ENCODE peak calls at places on chromosomes 11 and 22, in five cellular contexts. R is H7, T is left cardiac atrium, X is epithelial cell of esophagus, H is GM06990. M is an unnamed sample.

GRCh38 chr11:6755303-6755952 is 16.3 kb downstream of the OR2AG2 start:
- DNase-seq in R (peak; percentile 39), X (peak; percentile 38), T (no peak), H (no peak), M (no peak)

GRCh38 chr11:74487875-74488274 is 5.6 kb downstream of the LIPT2 start:
- DNase-seq in T (no peak), X (peak; percentile 33), H (no peak), R (no peak), M (no peak)

GRCh38 chr11:61516675-61517516 is 8.3 kb downstream of the LRRC10B start:
- DNase-seq in T (no peak), H (peak; percentile 54), R (peak; percentile 97), X (no peak), M (no peak)

GRCh38 chr11:69374110-69374981 is 80.4 kb downstream of the MYEOV start:
- DNase-seq in T (no peak), R (peak; percentile 65), H (no peak), X (no peak), M (peak; percentile 59)

GRCh38 chr11:59767212-59767611 is 12.0 kb downstream of the STX3 start:
- DNase-seq in R (no peak), X (no peak), T (no peak), H (no peak), M (no peak)

GRCh38 chr22:41504397-41504796 is 35.5 kb downstream of the ACO2 start:
- DNase-seq in T (peak; percentile 64), R (no peak), H (peak; percentile 44), X (peak; percentile 63), M (no peak)

GRCh38 chr11:64661146-64661545 is 61.9 kb downstream of the NRXN2 start:
- DNase-seq in X (peak; percentile 43), H (no peak), T (peak; percentile 64), R (no peak), M (no peak)

GRCh38 chr11:83033972-83034672 is 37.6 kb downstream of the RAB30 start:
- DNase-seq in H (no peak), X (peak; percentile 62), T (peak; percentile 36), R (no peak), M (peak; percentile 71)

GRCh38 chr11:73325036-73325981 is 17.2 kb downstream of the ARHGEF17 start:
- DNase-seq in X (no peak), T (no peak), H (peak; percentile 88), R (no peak), M (peak; percentile 83)

GRCh38 chr22:33743756-33744155 is 176.5 kb downstream of the LARGE1 start:
- DNase-seq in H (no peak), X (no peak), R (no peak), T (no peak), M (no peak)

GRCh38 chr11:106553304-106553703 is 465.0 kb downstream of the GUCY1A2 start:
- DNase-seq in X (no peak), H (no peak), R (no peak), T (no peak), M (no peak)

GRCh38 chr11:48003926-48004325 is 23.6 kb downstream of the PTPRJ start:
- DNase-seq in T (no peak), H (no peak), R (no peak), X (no peak), M (no peak)

GRCh38 chr11:8566613-8567210 is 27.3 kb downstream of the STK33 start:
- DNase-seq in X (peak; percentile 69), R (no peak), T (no peak), H (peak; percentile 42), M (no peak)

GRCh38 chr22:50118557-50119168 is 28.9 kb downstream of the MOV10L1 start:
- DNase-seq in R (no peak), T (peak; percentile 77), X (no peak), H (no peak), M (peak; percentile 76)

GRCh38 chr11:93845181-93846092 is 5.0 kb downstream of the VSTM5 start:
- DNase-seq in R (no peak), H (no peak), T (no peak), X (peak; percentile 70), M (no peak)

GRCh38 chr22:31278643-31279326 is 13.5 kb downstream of the PIK3IP1 start:
- DNase-seq in T (no peak), X (no peak), R (no peak), H (no peak), M (peak; percentile 58)

GRCh38 chr11:46710821-46711269 is 8.2 kb upstream of the F2 start:
- DNase-seq in H (no peak), R (no peak), X (peak; percentile 36), T (peak; percentile 66), M (peak; percentile 88)

GRCh38 chr11:62792193-62792575 is 378 bp upstream of the TMEM223 start:
- DNase-seq in R (peak; percentile 70), T (peak; percentile 39), X (no peak), H (peak; percentile 23), M (peak; percentile 81)

GRCh38 chr11:29490951-29491350 is 525.9 kb downstream of the KCNA4 start:
- DNase-seq in R (no peak), T (no peak), X (no peak), H (no peak), M (no peak)

GRCh38 chr22:25061605-25062377 is 109.3 kb downstream of the KIAA1671 start:
- DNase-seq in R (no peak), T (no peak), H (no peak), X (peak; percentile 79), M (no peak)

GRCh38 chr22:49302530-49302929 is 525.1 kb downstream of the BRD1 start:
- DNase-seq in R (no peak), H (no peak), X (no peak), T (no peak), M (no peak)

GRCh38 chr11:70796601-70797000 is 398.3 kb downstream of the CTTN start:
- DNase-seq in X (peak; percentile 2), R (peak; percentile 70), T (no peak), H (no peak), M (no peak)

GRCh38 chr11:33695051-33695566 is 5.5 kb downstream of the C11orf91 start:
- DNase-seq in R (no peak), T (peak; percentile 33), X (no peak), H (no peak), M (no peak)

GRCh38 chr11:96126917-96127595 is 203.1 kb upstream of the MTMR2 start:
- DNase-seq in H (no peak), R (no peak), X (no peak), T (no peak), M (no peak)

GRCh38 chr11:83734120-83734519 is 448.0 kb upstream of the CCDC90B start:
- DNase-seq in H (no peak), T (no peak), X (no peak), R (no peak), M (no peak)

M was measured in sigmoid colon.